ENCODE peak calls at places on chromosome 16, in four cellular contexts. Q is PC-3, V is A549, P is HCT116. F is an unnamed sample.

GRCh38 chr16:65070831-65071230 is 51.0 kb downstream of the CDH11 start:
- DNase-seq in Q (peak; percentile 90), V (peak; percentile 87), P (no peak), F (no peak)

GRCh38 chr16:87145181-87146176 is 171.7 kb downstream of the C16orf95 start:
- DNase-seq in Q (peak; percentile 93), V (peak; percentile 43), P (peak; percentile 97), F (peak; percentile 32)

GRCh38 chr16:87419971-87420370 is 27.8 kb downstream of the MAP1LC3B start:
- DNase-seq in Q (no peak), V (no peak), P (no peak), F (no peak)

GRCh38 chr16:55697867-55698266 is 42.1 kb downstream of the SLC6A2 start:
- DNase-seq in Q (no peak), V (no peak), P (no peak), F (no peak)

GRCh38 chr16:9159839-9160550 is 68.6 kb downstream of the HAPSTR1 start:
- DNase-seq in Q (peak; percentile 74), V (peak; percentile 83), P (peak; percentile 75), F (peak; percentile 86)

GRCh38 chr16:52976539-52977167 is 76.0 kb downstream of the CHD9NB start:
- DNase-seq in Q (peak; percentile 38), V (peak; percentile 39), P (peak; percentile 7), F (peak; percentile 1)

GRCh38 chr16:25580071-25580470 is 111.7 kb upstream of the HS3ST4 start:
- DNase-seq in Q (no peak), V (no peak), P (no peak), F (no peak)

GRCh38 chr16:56753410-56753809 is 23.5 kb downstream of the NUP93 start:
- DNase-seq in Q (peak; percentile 26), V (no peak), P (no peak), F (no peak)

GRCh38 chr16:88539652-88540345 is 30.4 kb upstream of the ZC3H18 start:
- DNase-seq in Q (no peak), V (no peak), P (no peak), F (no peak)

GRCh38 chr16:4660454-4661007 is 32.8 kb upstream of the NUDT16L1 start:
- DNase-seq in Q (no peak), V (no peak), P (no peak), F (no peak)

GRCh38 chr16:6643083-6643686 is 689.5 kb upstream of the RBFOX1 start:
- DNase-seq in Q (peak; percentile 73), V (peak; percentile 45), P (no peak), F (no peak)

GRCh38 chr16:20675488-20676267 is 21.8 kb downstream of the ACSM1 start:
- DNase-seq in Q (peak; percentile 54), V (no peak), P (peak; percentile 19), F (peak; percentile 95)

GRCh38 chr16:10776280-10776679 is 32.6 kb downstream of the NUBP1 start:
- DNase-seq in Q (no peak), V (no peak), P (no peak), F (no peak)

GRCh38 chr16:57757883-57758282 is 22.3 kb downstream of the KATNB1 start:
- DNase-seq in Q (no peak), V (no peak), P (no peak), F (no peak)

GRCh38 chr16:49588729-49589384 is 215.3 kb downstream of the C16orf78 start:
- DNase-seq in Q (no peak), V (peak; percentile 22), P (no peak), F (no peak)

GRCh38 chr16:50627419-50627818 is 53.7 kb downstream of the SNX20 start:
- DNase-seq in Q (no peak), V (no peak), P (no peak), F (no peak)

GRCh38 chr16:19583665-19584300 is 28.3 kb downstream of the VPS35L start:
- DNase-seq in Q (peak; percentile 58), V (peak; percentile 68), P (peak; percentile 35), F (peak; percentile 46)

GRCh38 chr16:11677959-11678881 is 10.0 kb downstream of the SNN start:
- DNase-seq in Q (no peak), V (no peak), P (no peak), F (no peak)

GRCh38 chr16:48499822-48500440 is 110.0 kb downstream of the N4BP1 start:
- DNase-seq in Q (peak; percentile 52), V (peak; percentile 77), P (no peak), F (no peak)

GRCh38 chr16:52929478-52929877 is 123.2 kb downstream of the CHD9NB start:
- DNase-seq in Q (no peak), V (no peak), P (no peak), F (no peak)

GRCh38 chr16:49698416-49698815 is 157.5 kb downstream of the ZNF423 start:
- DNase-seq in Q (no peak), V (no peak), P (no peak), F (no peak)

GRCh38 chr16:10040136-10041080 is 141.8 kb downstream of the GRIN2A start:
- DNase-seq in Q (no peak), V (no peak), P (no peak), F (no peak)

GRCh38 chr16:63129411-63130125 is 1093.3 kb upstream of the CDH8 start:
- DNase-seq in Q (no peak), V (no peak), P (no peak), F (no peak)

GRCh38 chr16:4517812-4518211 is 20.8 kb downstream of the CDIP1 start:
- DNase-seq in Q (peak; percentile 22), V (peak; percentile 47), P (no peak), F (no peak)

GRCh38 chr16:30382398-30383015 is at the start of gene SEPTIN1:
- DNase-seq in Q (no peak), V (no peak), P (no peak), F (no peak)

GRCh38 chr16:23578096-23578830 is 17.9 kb downstream of the NDUFAB1 start:
- DNase-seq in Q (no peak), V (no peak), P (no peak), F (no peak)

GRCh38 chr16:4371481-4372314 is at the start of gene VASN:
- DNase-seq in Q (peak; percentile 70), V (peak; percentile 68), P (peak; percentile 40), F (peak; percentile 59)

GRCh38 chr16:3076577-3076976 is 11.1 kb downstream of the IL32 start:
- DNase-seq in Q (no peak), V (no peak), P (no peak), F (no peak)
- H3K4me2 ChIP-seq in Q (no peak overlapping the region), V (no peak overlapping the region), P (no peak overlapping the region), F (no peak overlapping the region)

GRCh38 chr16:81946206-81946605 is 65.1 kb downstream of the SDR42E1 start:
- DNase-seq in Q (no peak), V (no peak), P (no peak), F (no peak)
- H3K4me3 ChIP-seq in Q (no peak overlapping the region), V (no peak overlapping the region), P (no peak overlapping the region), F (no peak overlapping the region)

GRCh38 chr16:73215482-73216377 is 167.8 kb upstream of the ZFHX3 start:
- DNase-seq in Q (no peak), V (no peak), P (no peak), F (no peak)

GRCh38 chr16:73214825-73215481 is 167.0 kb upstream of the ZFHX3 start:
- DNase-seq in Q (no peak), V (no peak), P (no peak), F (no peak)

GRCh38 chr16:73219176-73219575 is 171.2 kb upstream of the ZFHX3 start:
- DNase-seq in Q (no peak), V (no peak), P (no peak), F (no peak)

GRCh38 chr16:73216932-73217331 is 169.0 kb upstream of the ZFHX3 start:
- DNase-seq in Q (no peak), V (no peak), P (no peak), F (no peak)

GRCh38 chr16:73217654-73218053 is 169.7 kb upstream of the ZFHX3 start:
- DNase-seq in Q (no peak), V (no peak), P (no peak), F (no peak)
- TF ChIP-seq CTCF in Q (peak; percentile 54), V (peak; percentile 28), P (no peak), F (peak; percentile 55)

GRCh38 chr16:89984215-89984614 is 35.0 kb downstream of the DBNDD1 start:
- DNase-seq in Q (no peak), V (no peak), P (no peak), F (no peak)

GRCh38 chr16:89988951-89989350 is 30.3 kb downstream of the DBNDD1 start:
- DNase-seq in Q (no peak), V (no peak), P (no peak), F (no peak)

GRCh38 chr16:89985219-89985618 is 34.0 kb downstream of the DBNDD1 start:
- DNase-seq in Q (no peak), V (no peak), P (no peak), F (no peak)

GRCh38 chr16:89987169-89987568 is 32.1 kb downstream of the DBNDD1 start:
- DNase-seq in Q (no peak), V (no peak), P (no peak), F (no peak)

DNA sequence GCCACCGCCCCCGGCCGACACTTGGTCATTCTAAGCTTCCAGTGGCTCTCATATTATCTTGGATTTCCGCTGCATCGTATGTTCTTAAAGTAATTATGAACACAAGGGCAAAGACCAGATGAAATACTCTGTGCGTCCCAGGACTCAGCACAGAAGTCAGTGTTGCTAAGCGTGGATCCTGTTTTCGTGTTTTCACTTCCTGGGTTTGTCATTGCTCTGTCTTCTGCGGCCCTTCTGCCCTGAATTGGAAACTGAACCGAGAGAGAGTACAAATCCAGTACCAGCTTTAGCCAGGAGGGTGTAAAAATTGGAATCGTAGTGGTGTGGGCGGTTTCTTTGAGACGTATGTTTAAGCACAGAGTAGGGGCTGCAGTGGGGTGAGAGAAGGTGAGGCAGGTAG is 32.7 kb downstream of the DBNDD1 start:
- DNase-seq in Q (no peak), V (no peak), P (no peak), F (no peak)
- H3K4me2 ChIP-seq in Q (no peak overlapping the region), V (no peak overlapping the region), P (no peak overlapping the region), F (no peak overlapping the region)

DNA sequence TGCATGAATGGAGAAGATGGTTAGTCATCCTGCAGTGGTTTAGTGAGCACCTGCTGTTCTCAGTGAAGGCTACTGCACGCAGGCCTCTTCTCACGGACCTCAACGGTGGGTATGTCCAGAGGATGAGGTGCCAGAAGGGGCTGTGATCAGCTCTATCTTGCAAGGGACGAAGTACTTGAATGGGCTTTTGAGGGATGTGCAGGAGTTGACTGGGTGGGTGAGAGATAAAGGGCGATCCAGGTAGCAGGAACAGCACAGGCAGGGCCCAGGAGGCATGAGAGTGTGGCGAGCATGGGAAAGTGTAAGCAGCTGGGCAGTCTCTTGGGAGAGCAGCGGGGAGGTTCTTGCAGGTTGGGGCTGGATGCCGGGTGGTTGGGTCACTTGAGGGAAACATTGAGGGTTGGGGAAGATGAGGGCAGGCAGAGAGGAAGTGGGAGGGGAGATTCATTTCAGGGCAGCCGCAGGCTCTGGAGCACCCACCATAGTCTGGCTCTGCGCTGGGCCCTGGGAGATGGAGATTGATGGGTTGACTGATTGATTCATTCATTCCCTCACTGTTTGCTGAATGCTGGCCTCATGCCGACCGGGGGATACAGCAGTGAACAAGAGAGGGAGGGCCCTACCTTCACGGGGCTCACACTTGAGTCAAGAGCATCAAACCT is 115.1 kb upstream of the CIBAR2 start:
- DNase-seq in Q (no peak), V (no peak), P (no peak), F (no peak)
- H3K4me3 ChIP-seq in Q (no peak overlapping the region), V (no peak overlapping the region), P (no peak overlapping the region), F (no peak overlapping the region)

GRCh38 chr16:17196526-17196925 is 274.2 kb downstream of the XYLT1 start:
- DNase-seq in Q (no peak), V (no peak), P (no peak), F (no peak)

GRCh38 chr16:17199135-17199534 is 271.6 kb downstream of the XYLT1 start:
- DNase-seq in Q (no peak), V (no peak), P (no peak), F (no peak)

GRCh38 chr16:17194190-17194780 is 276.5 kb downstream of the XYLT1 start:
- DNase-seq in Q (no peak), V (peak; percentile 16), P (peak; percentile 24), F (no peak)
- TF ChIP-seq CTCF in Q (peak; percentile 15), V (peak; percentile 18), P (peak; percentile 15), F (peak; percentile 50)

GRCh38 chr16:74654536-74654935 is 12.1 kb downstream of the RFWD3 start:
- DNase-seq in Q (no peak), V (no peak), P (no peak), F (no peak)
- H3K4me2 ChIP-seq in Q (no peak overlapping the region), V (no peak overlapping the region), P (no peak overlapping the region), F (no peak overlapping the region)